ENCODE peak calls at places on chromosome 18, in eight cellular contexts. O, A, N, Q, K, P, T and Z are unnamed samples.
A peak's percentile ranks its signal among the peaks of the same experiment; 100 is the strongest.

GRCh38 chr18:56139792-56140254 is 498.6 kb downstream of the TXNL1 start:
- DNase-seq in O (peak; percentile 9), T (peak; percentile 59), K (no peak), A (no peak), Q (peak; percentile 54), P (peak; percentile 53), N (peak; percentile 65), Z (no peak)

GRCh38 chr18:55523001-55523400 is 65.0 kb downstream of the TCF4 start:
- DNase-seq in O (no peak), Q (no peak), T (no peak), P (no peak), N (no peak), A (no peak), K (no peak), Z (no peak)

GRCh38 chr18:49022311-49023280 is 71.8 kb upstream of the SMAD7 start:
- DNase-seq in P (no peak), Q (no peak), O (peak; percentile 7), T (no peak), K (no peak), N (no peak), A (no peak), Z (no peak)

GRCh38 chr18:31209041-31209440 is 46.4 kb upstream of the DSC1 start:
- DNase-seq in P (no peak), K (no peak), O (no peak), N (no peak), T (no peak), A (no peak), Q (no peak), Z (no peak)

GRCh38 chr18:51193621-51194287 is 3.7 kb downstream of the MEX3C start:
- DNase-seq in A (no peak), P (no peak), N (peak; percentile 27), K (no peak), T (peak; percentile 52), Q (peak; percentile 54), O (no peak), Z (no peak)

GRCh38 chr18:9809686-9810085 is 76.1 kb upstream of the TXNDC2 start:
- DNase-seq in O (no peak), A (no peak), T (no peak), P (no peak), Q (no peak), K (no peak), N (no peak), Z (no peak)

GRCh38 chr18:79607361-79607930 is 72.2 kb upstream of the CTDP1 start:
- DNase-seq in K (no peak), Q (no peak), P (peak; percentile 16), A (no peak), T (no peak), O (no peak), N (no peak), Z (no peak)

GRCh38 chr18:59994357-59994756 is 94.6 kb downstream of the PMAIP1 start:
- DNase-seq in O (no peak), Q (peak; percentile 20), T (no peak), N (no peak), A (no peak), K (no peak), P (no peak), Z (no peak)

GRCh38 chr18:25228410-25228809 is 123.6 kb downstream of the ZNF521 start:
- DNase-seq in P (no peak), Q (no peak), O (no peak), A (no peak), K (no peak), N (no peak), T (no peak), Z (no peak)

GRCh38 chr18:9337875-9338274 is 3.3 kb downstream of the TWSG1 start:
- DNase-seq in O (no peak), N (no peak), Q (peak; percentile 26), T (peak; percentile 18), A (no peak), P (no peak), K (no peak), Z (no peak)

GRCh38 chr18:46356278-46357033 is 252.3 kb downstream of the HAUS1 start:
- DNase-seq in O (no peak), K (no peak), P (peak; percentile 42), T (no peak), A (no peak), N (no peak), Q (no peak), Z (no peak)

GRCh38 chr18:9506046-9506792 is 30.9 kb downstream of the RALBP1 start:
- DNase-seq in K (no peak), A (no peak), N (no peak), O (peak; percentile 31), Q (no peak), T (no peak), P (no peak), Z (peak; percentile 49)

GRCh38 chr18:66640431-66640830 is 36.5 kb upstream of the CDH19 start:
- DNase-seq in P (peak; percentile 59), T (no peak), N (no peak), Q (peak; percentile 13), O (peak; percentile 17), K (no peak), A (no peak), Z (no peak)

GRCh38 chr18:67417864-67418523 is 98.5 kb downstream of the DSEL start:
- DNase-seq in Q (peak; percentile 75), T (peak; percentile 36), N (no peak), K (no peak), A (no peak), P (no peak), O (no peak), Z (peak; percentile 21)

GRCh38 chr18:51196811-51197660 is 445 bp downstream of the MEX3C start:
- DNase-seq in O (peak; percentile 64), A (peak; percentile 41), Q (peak; percentile 51), T (peak; percentile 62), P (peak; percentile 73), N (no peak), K (peak; percentile 49), Z (peak; percentile 47)

GRCh38 chr18:49910986-49911385 is 97.7 kb upstream of the ACAA2 start:
- DNase-seq in A (no peak), T (no peak), O (no peak), K (no peak), P (no peak), N (no peak), Q (no peak), Z (no peak)

GRCh38 chr18:24878289-24878688 is 417.9 kb downstream of the HRH4 start:
- DNase-seq in T (peak; percentile 70), A (no peak), N (no peak), O (no peak), P (no peak), Q (peak; percentile 75), K (no peak), Z (no peak)

DNA sequence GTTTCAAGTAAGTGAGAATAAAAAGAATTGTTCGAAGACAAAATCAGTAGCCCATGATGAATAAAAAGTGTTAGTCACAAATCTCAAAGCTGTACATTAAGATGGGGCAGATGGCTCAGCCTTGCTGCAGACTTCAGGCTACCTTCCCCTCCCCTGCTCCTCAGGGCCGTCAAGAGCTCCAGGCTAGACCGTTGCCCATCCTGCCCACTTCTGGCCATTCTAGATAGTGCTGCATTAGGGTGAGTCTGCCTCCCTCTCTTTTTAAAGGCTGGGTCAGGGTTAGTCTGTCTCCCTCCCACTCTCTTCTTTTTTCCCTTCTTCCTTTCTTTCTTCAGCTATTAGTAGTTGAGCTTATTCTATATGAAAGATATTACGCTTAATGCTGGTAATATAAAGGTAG is 86.0 kb downstream of the MAPRE2 start:
- DNase-seq in T (no peak), N (no peak), Q (peak; percentile 25), O (no peak), P (no peak), A (no peak), K (no peak), Z (peak; percentile 13)
- TF ChIP-seq CTCF in T (peak; percentile 31), N (no peak), Q (peak; percentile 42), O (no peak), P (no peak), A (no peak), K (no peak), Z (no peak)

GRCh38 chr18:22745966-22746365 is 187.2 kb upstream of the RBBP8 start:
- DNase-seq in T (no peak), Q (no peak), O (no peak), N (no peak), A (no peak), K (no peak), P (no peak), Z (no peak)
- TF ChIP-seq CTCF in T (no peak), Q (no peak), O (no peak), N (no peak), A (no peak), K (no peak), P (no peak), Z (no peak)

GRCh38 chr18:6732952-6733351 is 3.4 kb downstream of the ARHGAP28 start:
- DNase-seq in T (no peak), O (no peak), N (no peak), A (no peak), K (no peak), Q (no peak), P (no peak), Z (no peak)

GRCh38 chr18:6728809-6729246 is 688 bp upstream of the ARHGAP28 start:
- DNase-seq in A (no peak), T (no peak), N (no peak), O (no peak), Q (no peak), P (no peak), K (no peak), Z (no peak)

GRCh38 chr18:6731197-6731596 is 1.7 kb downstream of the ARHGAP28 start:
- DNase-seq in N (peak; percentile 63), A (no peak), O (no peak), P (no peak), K (no peak), T (peak; percentile 86), Q (peak; percentile 96), Z (no peak)

GRCh38 chr18:6728318-6728717 is 1.2 kb upstream of the ARHGAP28 start:
- DNase-seq in P (no peak), A (no peak), K (no peak), O (no peak), Q (no peak), N (no peak), T (no peak), Z (no peak)

DNA sequence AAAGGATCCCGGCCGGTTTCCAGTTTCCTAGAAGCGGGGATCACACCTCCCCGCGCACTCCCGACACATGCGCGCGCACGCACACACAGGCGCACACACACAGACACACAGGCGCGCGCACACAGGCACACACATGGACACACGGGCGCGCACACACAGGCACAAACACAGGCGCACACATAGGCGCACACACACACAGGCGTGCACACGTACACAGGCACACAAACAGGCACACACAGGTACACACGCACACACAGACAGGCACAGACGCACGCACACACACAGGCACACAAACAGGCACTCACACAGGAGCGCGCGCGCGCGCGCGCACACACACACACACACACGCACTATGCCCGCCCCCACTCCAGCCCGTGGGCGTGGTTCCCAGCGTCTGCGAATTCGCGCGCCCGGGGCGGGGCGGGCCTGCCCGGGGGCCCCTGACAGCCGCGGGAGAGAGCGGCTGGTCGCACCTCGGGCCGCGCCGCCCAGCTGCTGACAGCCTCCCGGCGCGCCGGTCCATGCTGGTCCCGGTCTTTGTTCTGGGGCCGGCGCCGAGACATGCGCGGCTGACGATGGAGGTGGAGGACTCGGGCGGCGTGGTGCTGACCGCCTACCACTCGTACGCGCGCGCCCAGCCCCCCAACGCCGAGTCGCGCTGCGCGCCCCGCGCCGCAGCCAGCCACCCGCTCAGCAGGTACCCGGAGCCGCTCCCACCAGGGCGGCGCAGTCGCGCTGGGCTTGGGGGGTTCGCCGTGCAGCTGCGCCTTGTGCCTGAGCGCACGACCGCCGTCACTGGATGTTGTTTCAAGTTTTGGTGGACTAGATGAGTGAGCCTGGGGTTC is at the start of gene ARHGAP28:
- DNase-seq in Q (peak; percentile 79), K (no peak), O (peak; percentile 60), N (peak; percentile 77), P (peak; percentile 80), T (peak; percentile 63), A (peak; percentile 91), Z (peak; percentile 54)
- TF ChIP-seq CTCF in Q (no peak), K (no peak), O (no peak), N (peak; percentile 28), P (no peak), T (no peak), A (peak; percentile 27), Z (no peak)

GRCh38 chr18:37207343-37207742 is 358.3 kb downstream of the CELF4 start:
- DNase-seq in Q (no peak), P (no peak), O (no peak), T (no peak), N (no peak), K (no peak), A (no peak), Z (no peak)
- TF ChIP-seq CTCF in Q (no peak), P (no peak), O (no peak), T (no peak), N (no peak), K (no peak), A (no peak), Z (no peak)